ENCODE peak calls at places on chromosome 11, in five cellular contexts. Y is NCI-H460, M is ELR, V is NCI-H2029, C is GM12865. P is an unnamed sample.

GRCh38 chr11:96021901-96022650 is 98.2 kb upstream of the MTMR2 start:
- DNase-seq in Y (no peak), M (no peak), V (no peak), C (no peak), P (no peak)

GRCh38 chr11:78453140-78453935 is 35.7 kb upstream of the GAB2 start:
- DNase-seq in Y (no peak), M (no peak), V (no peak), C (peak; percentile 30), P (no peak)

GRCh38 chr11:129012880-129013279 is 70.2 kb upstream of the TP53AIP1 start:
- DNase-seq in Y (no peak), M (no peak), V (no peak), C (no peak), P (no peak)

GRCh38 chr11:1559103-1559951 is 12.7 kb downstream of the DUSP8 start:
- DNase-seq in Y (peak; percentile 74), M (peak; percentile 48), V (peak; percentile 95), C (no peak), P (no peak)

GRCh38 chr11:69796063-69796462 is 20.9 kb upstream of the FGF4 start:
- DNase-seq in Y (no peak), M (no peak), V (no peak), C (no peak), P (no peak)

GRCh38 chr11:19903620-19904069 is 191.0 kb downstream of the NAV2 start:
- DNase-seq in Y (peak; percentile 52), M (peak; percentile 81), V (peak; percentile 62), C (peak; percentile 73), P (peak; percentile 52)

GRCh38 chr11:72012897-72013721 is 14.4 kb downstream of the IL18BP start:
- DNase-seq in Y (no peak), M (no peak), V (no peak), C (no peak), P (no peak)

GRCh38 chr11:129947474-129947873 is 52.1 kb upstream of the NFRKB start:
- DNase-seq in Y (no peak), M (no peak), V (no peak), C (no peak), P (no peak)

GRCh38 chr11:101582242-101583052 is 1.4 kb downstream of the TRPC6 start:
- DNase-seq in Y (no peak), M (peak; percentile 13), V (no peak), C (no peak), P (no peak)

GRCh38 chr11:66875376-66875775 is 18.5 kb downstream of the LRFN4 start:
- DNase-seq in Y (no peak), M (no peak), V (no peak), C (no peak), P (no peak)

GRCh38 chr11:45333023-45333422 is 46.9 kb upstream of the SYT13 start:
- DNase-seq in Y (no peak), M (no peak), V (peak; percentile 69), C (no peak), P (no peak)

GRCh38 chr11:19785265-19785664 is 72.6 kb downstream of the NAV2 start:
- DNase-seq in Y (no peak), M (no peak), V (peak; percentile 81), C (no peak), P (no peak)

GRCh38 chr11:77879218-77879617 is 58.3 kb downstream of the AAMDC start:
- DNase-seq in Y (no peak), M (peak; percentile 15), V (no peak), C (peak; percentile 67), P (peak; percentile 41)

GRCh38 chr11:102010776-102011500 is 36.3 kb upstream of the CFAP300 start:
- DNase-seq in Y (peak; percentile 90), M (peak; percentile 97), V (no peak), C (no peak), P (peak; percentile 31)

GRCh38 chr11:77776455-77776854 is 44.1 kb downstream of the RSF1 start:
- DNase-seq in Y (peak; percentile 6), M (peak; percentile 51), V (no peak), C (peak; percentile 27), P (no peak)

GRCh38 chr11:35623708-35624168 is 5.5 kb downstream of the FJX1 start:
- DNase-seq in Y (no peak), M (peak; percentile 98), V (no peak), C (no peak), P (peak; percentile 63)

GRCh38 chr11:100823360-100823759 is 136.3 kb downstream of the ARHGAP42 start:
- DNase-seq in Y (no peak), M (no peak), V (no peak), C (no peak), P (peak; percentile 35)

P was measured in smooth muscle cell of the brain vasculature.